ENCODE peak calls at places on chromosomes 1 and 21, in four cellular contexts. E is BJ; O is activated CD8-positive, alpha-beta memory T cell treated with anti-CD3 and anti-CD28 coated beads for 48 hours; V is amniotic stem cell. R is an unnamed sample.

GRCh38 chr1:23123528-23123927 is 45.1 kb downstream of the LUZP1 start:
- DNase-seq in O (no peak), V (no peak), E (no peak), R (no peak)

GRCh38 chr1:25091671-25092070 is 140.6 kb downstream of the SYF2 start:
- DNase-seq in V (no peak), O (no peak), E (no peak), R (no peak)

GRCh38 chr1:9929431-9930385 is 13.5 kb downstream of the LZIC start:
- DNase-seq in O (no peak), E (no peak), V (no peak), R (no peak)

GRCh38 chr21:44849616-44850130 is 23.8 kb downstream of the PTTG1IP start:
- DNase-seq in O (no peak), E (no peak), V (no peak), R (no peak)

GRCh38 chr21:41681939-41682718 is 84.7 kb downstream of the RIPK4 start:
- DNase-seq in E (no peak), V (no peak), O (no peak), R (no peak)

GRCh38 chr1:234845097-234845660 is 235.2 kb upstream of the IRF2BP2 start:
- DNase-seq in E (no peak), O (no peak), V (no peak), R (no peak)

GRCh38 chr1:11531943-11532342 is 53.0 kb downstream of the DISP3 start:
- DNase-seq in E (no peak), O (no peak), V (no peak), R (no peak)

GRCh38 chr1:204296431-204296988 is 63.2 kb downstream of the PLEKHA6 start:
- DNase-seq in O (no peak), E (peak; percentile 82), V (peak; percentile 85), R (no peak)

GRCh38 chr1:3237994-3238704 is 169.1 kb downstream of the PRDM16 start:
- DNase-seq in E (no peak), V (no peak), O (no peak), R (no peak)

GRCh38 chr1:173504268-173504667 is 27.1 kb downstream of the PRDX6 start:
- DNase-seq in O (no peak), E (no peak), V (no peak), R (no peak)

GRCh38 chr1:68293609-68294353 is 61.5 kb upstream of the WLS start:
- DNase-seq in O (no peak), E (no peak), V (peak; percentile 63), R (no peak)

GRCh38 chr21:16388911-16389515 is 659.2 kb downstream of the USP25 start:
- DNase-seq in V (no peak), O (no peak), E (no peak), R (no peak)

GRCh38 chr1:189616893-189617292 is 860.8 kb downstream of the BRINP3 start:
- DNase-seq in V (peak; percentile 61), O (no peak), E (no peak), R (no peak)

GRCh38 chr1:10517677-10517982 is 42.9 kb downstream of the PEX14 start:
- DNase-seq in O (no peak), V (no peak), E (no peak), R (no peak)

GRCh38 chr1:57340361-57341192 is 83.3 kb downstream of the DAB1 start:
- DNase-seq in V (no peak), O (no peak), E (no peak), R (no peak)

GRCh38 chr21:38987551-38988210 is 182.0 kb downstream of the ETS2 start:
- DNase-seq in O (no peak), V (no peak), E (no peak), R (no peak)

GRCh38 chr1:197664391-197664790 is 110.9 kb downstream of the DENND1B start:
- DNase-seq in V (no peak), E (no peak), O (no peak), R (no peak)

GRCh38 chr1:5245348-5245747 is 590.9 kb downstream of the AJAP1 start:
- DNase-seq in V (no peak), E (no peak), O (no peak), R (no peak)

GRCh38 chr1:224759135-224759534 is 143.0 kb downstream of the CNIH3 start:
- DNase-seq in V (no peak), O (no peak), E (no peak), R (no peak)

GRCh38 chr1:24901791-24902470 is 28.1 kb downstream of the RUNX3 start:
- DNase-seq in O (no peak), V (no peak), E (no peak), R (no peak)

GRCh38 chr1:237817277-237817676 is 73.4 kb downstream of the ZP4 start:
- DNase-seq in V (no peak), E (no peak), O (no peak), R (no peak)

GRCh38 chr1:50246869-50247268 is 138.1 kb downstream of the ELAVL4 start:
- DNase-seq in O (no peak), E (no peak), V (no peak), R (no peak)

GRCh38 chr1:1899266-1899966 is 8.5 kb upstream of the GNB1 start:
- DNase-seq in V (no peak), O (no peak), E (no peak), R (no peak)

GRCh38 chr1:36086529-36087232 is 2.0 kb upstream of the ADPRS start:
- DNase-seq in V (no peak), E (no peak), O (no peak), R (no peak)

GRCh38 chr21:44947111-44947929 is 7.5 kb downstream of the SLX9 start:
- DNase-seq in V (no peak), E (no peak), O (no peak), R (peak; percentile 93)

GRCh38 chr1:2982615-2983318 is 38.5 kb upstream of the ACTRT2 start:
- DNase-seq in O (no peak), E (no peak), V (no peak), R (no peak)

GRCh38 chr1:94803517-94804441 is 16.4 kb upstream of the SLC44A3 start:
- DNase-seq in V (no peak), E (no peak), O (no peak), R (peak; percentile 48)

GRCh38 chr1:98903261-98903660 is 101.4 kb downstream of the PLPPR5 start:
- DNase-seq in O (no peak), V (peak; percentile 63), E (no peak), R (no peak)

GRCh38 chr1:230632273-230632873 is 9.9 kb upstream of the COG2 start:
- DNase-seq in V (no peak), O (no peak), E (no peak), R (no peak)

GRCh38 chr1:9292361-9293240 is at the start of gene SPSB1:
- DNase-seq in E (no peak), O (peak; percentile 24), V (peak; percentile 56), R (peak; percentile 62)

GRCh38 chr1:110647254-110647891 is 27.4 kb downstream of the KCNA3 start:
- DNase-seq in O (no peak), V (no peak), E (peak; percentile 32), R (no peak)

GRCh38 chr1:9193226-9193625 is 41.3 kb upstream of the H6PD start:
- DNase-seq in V (no peak), O (no peak), E (no peak), R (no peak)

GRCh38 chr1:236307437-236307836 is 25.7 kb upstream of the ERO1B start:
- DNase-seq in V (no peak), E (no peak), O (no peak), R (no peak)